ENCODE peak calls at places on chromosomes 6 and 20, in seven cellular contexts. P is GM06990; W is H1; F is bronchial epithelial cell; X is ascending aorta; M is CD8-positive, alpha-beta T cell; B is fibroblast of the aortic adventitia. Q is an unnamed sample.

GRCh38 chr6:4853782-4854511 is 77.7 kb downstream of the CDYL start:
- DNase-seq in M (no peak), P (no peak), F (peak; percentile 76), B (no peak), W (no peak), X (no peak), Q (no peak)

GRCh38 chr6:38443750-38444149 is 196.0 kb downstream of the BTBD9 start:
- DNase-seq in X (no peak), F (peak; percentile 32), B (no peak), P (no peak), M (no peak), W (no peak), Q (no peak)

GRCh38 chr6:41503841-41504525 is 42.2 kb upstream of the FOXP4 start:
- DNase-seq in X (peak; percentile 68), P (no peak), B (peak; percentile 66), W (peak; percentile 66), M (no peak), F (no peak), Q (peak; percentile 83)

GRCh38 chr20:20594171-20594530 is 118.3 kb downstream of the RALGAPA2 start:
- DNase-seq in W (no peak), M (no peak), F (peak; percentile 37), B (peak; percentile 71), P (no peak), X (no peak), Q (no peak)

GRCh38 chr20:45919536-45919933 is 7.6 kb upstream of the PLTP start:
- DNase-seq in M (no peak), B (peak; percentile 89), F (no peak), P (no peak), X (no peak), W (no peak), Q (no peak)

GRCh38 chr20:47251154-47252020 is 105.1 kb downstream of the ZMYND8 start:
- DNase-seq in X (no peak), W (no peak), P (no peak), F (no peak), M (no peak), B (no peak), Q (no peak)

GRCh38 chr20:46998497-46999190 is 104.0 kb downstream of the EYA2 start:
- DNase-seq in W (no peak), B (no peak), X (no peak), P (no peak), F (peak; percentile 48), M (no peak), Q (no peak)

GRCh38 chr6:154510144-154510905 is at the start of gene CNKSR3:
- DNase-seq in B (peak; percentile 92), F (peak; percentile 29), M (no peak), X (peak; percentile 93), W (peak; percentile 87), P (peak; percentile 29), Q (peak; percentile 73)

GRCh38 chr6:6851059-6851658 is 256.6 kb upstream of the RREB1 start:
- DNase-seq in P (no peak), X (no peak), F (peak; percentile 73), W (no peak), B (peak; percentile 99), M (no peak), Q (no peak)

GRCh38 chr6:111566222-111566717 is 39.4 kb downstream of the TRAF3IP2 start:
- DNase-seq in W (no peak), M (no peak), P (no peak), X (no peak), F (no peak), B (no peak), Q (no peak)

GRCh38 chr6:149140137-149140909 is 177.2 kb upstream of the TAB2 start:
- DNase-seq in M (no peak), W (no peak), X (no peak), B (no peak), F (no peak), P (peak; percentile 68), Q (peak; percentile 35)

GRCh38 chr6:133986942-133987341 is 33.9 kb downstream of the TBPL1 start:
- DNase-seq in M (no peak), B (no peak), F (no peak), W (no peak), P (no peak), X (no peak), Q (no peak)

GRCh38 chr6:150004101-150004782 is 21.1 kb downstream of the RAET1L start:
- DNase-seq in W (no peak), M (no peak), X (peak; percentile 61), F (no peak), B (no peak), P (no peak), Q (peak; percentile 56)

GRCh38 chr20:25117961-25118360 is 36.0 kb upstream of the VSX1 start:
- DNase-seq in B (no peak), P (no peak), X (no peak), W (peak; percentile 34), M (no peak), F (no peak), Q (no peak)

GRCh38 chr20:4780245-4780644 is 58.5 kb downstream of the PRND start:
- DNase-seq in M (no peak), W (no peak), F (no peak), X (no peak), B (no peak), P (no peak), Q (no peak)

GRCh38 chr6:11656486-11656885 is 118.9 kb downstream of the TMEM170B start:
- DNase-seq in X (no peak), W (no peak), B (no peak), P (no peak), M (no peak), F (no peak), Q (no peak)

GRCh38 chr20:11216451-11217314 is 542.9 kb upstream of the JAG1 start:
- DNase-seq in P (no peak), F (no peak), X (no peak), W (no peak), M (no peak), B (peak; percentile 91), Q (no peak)

GRCh38 chr20:8428988-8429387 is 296.9 kb downstream of the PLCB1 start:
- DNase-seq in W (no peak), B (no peak), X (no peak), M (no peak), F (no peak), P (no peak), Q (no peak)

GRCh38 chr6:104284872-104285271 is 574.8 kb downstream of the HACE1 start:
- DNase-seq in W (no peak), X (no peak), M (no peak), B (no peak), P (no peak), F (no peak), Q (no peak)

GRCh38 chr6:104286641-104287040 is 573.1 kb downstream of the HACE1 start:
- DNase-seq in M (no peak), X (no peak), F (no peak), W (no peak), P (no peak), B (no peak), Q (no peak)

DNA sequence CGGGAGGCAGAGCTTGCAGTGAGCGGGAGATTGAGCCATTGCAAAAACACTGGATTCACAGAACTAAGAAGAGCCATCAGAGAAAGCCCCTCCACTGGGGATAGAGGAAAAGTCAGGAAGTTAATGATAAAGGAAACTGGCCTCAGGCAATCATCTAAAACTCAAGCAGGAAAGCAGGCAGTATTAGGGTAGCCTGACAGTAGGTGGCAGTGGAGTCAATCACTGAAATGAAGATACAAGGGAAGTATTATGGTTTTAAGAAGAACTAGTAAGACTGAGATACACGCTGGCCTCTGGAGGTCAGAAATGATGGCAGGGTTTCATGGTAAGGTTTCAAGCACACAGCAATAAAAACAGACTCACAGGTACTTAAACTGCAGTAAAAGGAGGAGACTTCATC is 578.3 kb downstream of the HACE1 start:
- DNase-seq in W (peak; percentile 49), M (no peak), F (no peak), P (no peak), B (no peak), X (no peak), Q (peak; percentile 8)
- TF ChIP-seq CTCF in W (no peak), M (no peak), F (no peak), P (peak; percentile 28), B (no peak), X (no peak), Q (no peak)

DNA sequence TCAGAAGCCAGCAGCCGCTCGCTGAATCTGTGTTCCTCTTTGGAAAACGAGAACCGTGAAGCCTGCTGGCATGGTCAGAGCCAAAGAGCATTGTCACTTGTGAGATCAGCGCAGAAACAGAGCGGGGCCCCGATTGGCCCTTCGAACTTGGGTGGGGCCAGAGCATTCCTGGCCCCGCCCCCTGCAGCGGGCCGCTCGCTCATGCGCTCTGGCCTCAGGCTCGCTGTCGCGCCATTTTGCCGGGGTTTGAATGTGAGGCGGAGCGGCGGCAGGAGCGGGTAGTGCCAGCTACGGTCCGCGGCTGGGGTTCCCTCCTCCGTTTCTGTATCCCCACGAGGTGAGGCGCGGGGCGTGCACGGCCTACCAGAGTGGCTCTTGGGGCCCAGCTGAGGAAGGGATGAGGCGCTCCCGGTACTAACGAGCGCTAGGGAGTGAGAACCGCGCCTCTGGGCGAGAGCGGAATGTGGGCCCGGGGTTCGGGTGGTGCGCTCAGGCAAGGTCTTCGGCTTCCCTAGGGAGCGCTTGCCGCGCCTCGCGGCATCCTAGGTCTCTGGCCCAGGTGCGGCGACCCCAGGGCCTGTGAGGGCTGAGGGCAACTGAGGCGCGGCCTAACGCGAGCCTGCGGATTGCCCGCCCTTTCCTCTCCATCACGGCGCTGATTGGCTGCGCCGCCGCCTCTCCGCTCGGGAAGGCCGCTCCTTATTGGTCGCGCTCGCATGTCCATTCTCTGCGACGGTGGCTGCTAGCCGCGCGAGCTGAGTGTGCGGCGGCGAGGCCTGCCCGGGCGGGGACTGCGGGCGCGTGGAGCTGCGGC is at the start of gene CSE1L:
- DNase-seq in B (peak; percentile 96), X (peak; percentile 96), F (peak; percentile 82), W (peak; percentile 98), M (peak; percentile 91), P (peak; percentile 96), Q (peak; percentile 94)
- TF ChIP-seq CTCF in B (no peak), X (peak; percentile 27), F (no peak), W (no peak), M (no peak), P (no peak), Q (no peak)

GRCh38 chr6:109695468-109695867 is 4.4 kb downstream of the FIG4 start:
- DNase-seq in B (no peak), W (no peak), M (no peak), F (peak; percentile 30), X (no peak), P (no peak), Q (no peak)
- TF ChIP-seq CTCF in B (no peak), W (peak; percentile 14), M (no peak), F (peak; percentile 19), X (no peak), P (peak; percentile 29), Q (peak; percentile 4)

GRCh38 chr20:61682998-61683681 is 382.5 kb downstream of the TAF4 start:
- DNase-seq in X (no peak), P (no peak), F (no peak), B (no peak), W (no peak), M (no peak), Q (no peak)

GRCh38 chr20:61684136-61684535 is 381.5 kb downstream of the TAF4 start:
- DNase-seq in B (no peak), X (no peak), P (no peak), F (no peak), W (no peak), M (no peak), Q (no peak)

GRCh38 chr20:61685462-61685861 is 380.2 kb downstream of the TAF4 start:
- DNase-seq in M (no peak), X (no peak), W (no peak), P (no peak), F (no peak), B (no peak), Q (no peak)

GRCh38 chr20:61683721-61684120 is 382.0 kb downstream of the TAF4 start:
- DNase-seq in W (no peak), P (no peak), X (no peak), B (no peak), M (no peak), F (peak; percentile 64), Q (no peak)

GRCh38 chr20:61684583-61685235 is 381.0 kb downstream of the TAF4 start:
- DNase-seq in M (no peak), B (no peak), W (no peak), P (no peak), X (no peak), F (peak; percentile 33), Q (no peak)
- TF ChIP-seq CTCF in M (no peak), B (no peak), W (no peak), P (no peak), X (no peak), F (no peak), Q (no peak)

Q was measured in GM20000.